ENCODE peak calls at places on chromosomes 7 and 10, in five cellular contexts. M is endothelial cell, Q is astrocyte, W is foreskin fibroblast, P is sigmoid colon. Z is an unnamed sample.

GRCh38 chr10:4131407-4132215 is 346.6 kb upstream of the KLF6 start:
- DNase-seq in Q (peak), M (no peak), P (no peak), W (peak), Z (no peak)

GRCh38 chr7:142808802-142809583 is 38.2 kb downstream of the PRSS2 start:
- DNase-seq in M (no peak), W (no peak), P (no peak), Q (peak), Z (no peak)

GRCh38 chr10:49568235-49568634 is 29.3 kb upstream of the ERCC6 start:
- DNase-seq in W (no peak), Q (peak), P (no peak), M (no peak), Z (no peak)

GRCh38 chr10:77774940-77775391 is 137.4 kb upstream of the KCNMA1 start:
- DNase-seq in M (no peak), Q (peak), P (no peak), W (no peak), Z (no peak)

GRCh38 chr10:128914681-128915080 is 552.4 kb upstream of the MGMT start:
- DNase-seq in Q (no peak), W (no peak), M (no peak), P (peak), Z (no peak)

GRCh38 chr7:124171068-124171467 is 138.2 kb upstream of the TMEM229A start:
- DNase-seq in M (peak), P (no peak), W (peak), Q (no peak), Z (no peak)

GRCh38 chr10:102452672-102453340 is 1.5 kb upstream of the C10orf95 start:
- DNase-seq in M (no peak), Q (peak), W (peak), P (peak), Z (no peak)

GRCh38 chr7:66883716-66884115 is 37.3 kb upstream of the TMEM248 start:
- DNase-seq in Q (peak), M (no peak), W (no peak), P (no peak), Z (no peak)

DNA sequence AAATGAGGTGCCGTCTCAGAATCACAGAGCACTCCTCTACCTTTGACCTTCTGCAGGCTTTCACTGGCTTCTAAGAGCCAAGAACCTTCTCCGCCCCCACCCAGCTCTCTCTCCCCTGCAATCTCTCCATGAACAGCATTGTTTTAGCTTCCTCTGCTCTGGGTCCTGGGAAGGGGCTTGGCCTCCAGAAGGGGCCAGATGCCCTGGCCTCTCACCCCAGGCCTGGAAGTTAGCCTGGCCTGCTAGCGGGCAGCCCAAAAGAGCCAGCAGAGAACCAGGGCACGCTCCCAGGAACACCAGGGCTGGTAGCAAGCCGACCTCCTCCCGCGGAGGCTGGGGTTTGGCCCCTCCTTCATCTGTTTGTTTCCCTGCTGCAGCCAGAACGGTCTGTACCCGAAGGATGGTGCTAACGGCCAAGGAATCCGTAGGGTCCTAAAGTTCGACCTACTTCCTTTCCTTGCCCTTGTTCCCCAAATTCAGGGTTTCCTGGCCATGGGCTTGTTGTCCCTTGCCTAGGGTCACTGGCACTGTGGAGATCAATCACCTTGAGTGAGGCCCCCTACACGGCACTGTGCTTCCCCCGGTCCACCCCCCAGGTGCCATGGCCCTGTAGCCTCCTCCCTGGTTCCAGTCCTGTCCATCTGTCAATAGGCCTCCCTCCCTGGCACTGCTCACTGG is 18.7 kb upstream of the DDIT4 start:
- DNase-seq in M (peak), Q (peak), P (peak), W (peak), Z (peak)
- TF ChIP-seq CTCF in M (no peak), Q (no peak), P (no peak), W (no peak), Z (no peak)

GRCh38 chr7:27635728-27636127 is 27.0 kb downstream of the HIBADH start:
- DNase-seq in Q (no peak), W (no peak), M (no peak), P (no peak), Z (no peak)

GRCh38 chr7:27640914-27641570 is 21.6 kb downstream of the HIBADH start:
- DNase-seq in P (no peak), M (no peak), W (peak), Q (peak), Z (no peak)

GRCh38 chr7:27633062-27633461 is 29.6 kb downstream of the HIBADH start:
- DNase-seq in P (no peak), M (no peak), Q (no peak), W (no peak), Z (no peak)

GRCh38 chr7:27634892-27635538 is 27.7 kb downstream of the HIBADH start:
- DNase-seq in M (no peak), W (no peak), P (no peak), Q (no peak), Z (no peak)

DNA sequence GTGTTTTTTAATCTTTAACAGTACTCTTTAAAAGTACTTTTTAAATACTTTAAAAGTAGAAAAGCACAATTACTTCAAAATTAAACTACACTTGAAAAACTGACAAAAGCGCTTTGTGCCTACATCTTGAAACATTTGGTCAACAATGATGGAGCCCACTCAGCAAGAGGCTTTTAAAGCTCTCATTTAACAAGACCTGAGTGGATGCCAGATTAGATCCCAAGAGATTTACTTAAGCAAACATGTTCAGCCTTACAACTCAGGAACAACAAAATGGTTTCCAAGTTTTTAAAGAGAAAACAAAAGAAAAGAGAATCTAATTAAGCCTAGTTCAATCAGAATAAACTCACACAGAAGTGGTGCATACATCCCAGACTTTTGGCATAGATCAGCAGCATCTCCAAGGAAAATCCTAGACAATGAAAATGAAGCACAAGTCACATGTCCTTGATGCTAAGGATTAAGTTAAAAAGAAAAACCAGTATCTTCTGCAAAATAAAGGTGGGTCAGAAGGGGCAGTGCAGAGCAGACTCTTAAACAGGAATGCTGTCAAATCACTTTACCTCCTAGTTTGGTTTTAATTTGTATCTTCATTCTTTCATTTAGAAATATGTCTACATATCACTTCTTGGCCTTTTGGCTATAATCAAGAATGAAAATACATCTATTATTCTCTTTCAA is 26.2 kb downstream of the HIBADH start:
- DNase-seq in Q (no peak), W (no peak), M (no peak), P (no peak), Z (no peak)
- TF ChIP-seq CTCF in Q (no peak), W (no peak), M (no peak), P (no peak), Z (peak)

DNA sequence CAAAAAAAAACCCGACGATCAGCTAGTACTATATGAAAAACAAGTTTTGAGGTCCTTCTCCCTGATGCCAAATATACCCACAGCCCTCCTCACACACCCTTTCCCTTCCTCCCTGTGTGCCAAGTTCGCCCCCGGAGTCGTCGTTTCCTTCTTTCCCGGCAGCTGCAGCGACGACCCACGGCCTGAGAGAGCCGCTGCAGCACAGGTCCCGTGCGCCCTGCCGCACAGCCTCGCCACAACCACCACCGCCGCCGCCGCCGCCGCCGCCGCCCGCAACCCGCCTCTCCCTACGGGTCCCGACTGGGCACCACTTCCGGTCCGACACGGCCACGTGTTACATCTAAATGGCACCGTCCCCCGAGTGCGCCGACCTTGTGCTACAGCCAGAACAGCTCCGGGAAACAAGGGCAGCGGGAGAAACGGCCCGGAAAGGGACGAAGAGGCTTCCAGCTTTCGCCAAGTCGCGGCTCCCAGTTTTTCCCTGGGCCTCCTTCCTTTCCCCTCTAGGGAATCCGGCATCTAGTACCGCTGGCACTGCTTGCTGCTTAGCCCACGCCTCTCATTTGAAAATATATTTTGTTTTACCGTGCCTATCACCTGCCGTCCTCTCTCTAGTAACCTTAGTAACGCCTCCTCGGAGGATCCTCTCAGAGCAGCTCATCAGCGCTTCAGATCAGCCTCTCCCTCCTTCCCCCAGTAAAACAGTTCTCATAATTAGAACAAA is at the start of gene FRA10AC1:
- DNase-seq in P (peak), Q (peak), W (peak), M (peak), Z (peak)
- TF ChIP-seq CTCF in P (peak), Q (peak), W (peak), M (no peak), Z (peak)

GRCh38 chr7:110790992-110791391 is 299.9 kb upstream of the LRRN3 start:
- DNase-seq in P (no peak), Q (peak), M (no peak), W (no peak), Z (no peak)

GRCh38 chr7:110784749-110785148 is 306.2 kb upstream of the LRRN3 start:
- DNase-seq in W (no peak), P (no peak), Q (no peak), M (no peak), Z (no peak)

GRCh38 chr7:110786576-110786975 is 304.4 kb upstream of the LRRN3 start:
- DNase-seq in W (no peak), Q (no peak), M (no peak), P (no peak), Z (no peak)
- TF ChIP-seq CTCF in W (no peak), Q (no peak), M (no peak), P (no peak), Z (no peak)